ENCODE peak calls at places on chromosomes 5 and 9, in ten cellular contexts. O, A, B, M, J, R, N, W, T and E are unnamed samples.

GRCh38 chr9:93085676-93086075 is 10.3 kb upstream of the CARD19 start:
- DNase-seq in O (no peak), A (no peak), B (no peak), M (no peak), J (no peak), R (no peak), N (no peak), W (no peak), T (no peak), E (no peak)

GRCh38 chr9:96491079-96491879 is 41.3 kb downstream of the HABP4 start:
- DNase-seq in O (no peak), A (no peak), B (no peak), M (no peak), J (no peak), R (no peak), N (no peak), W (no peak), T (no peak), E (no peak)

GRCh38 chr5:50667079-50667652 is 729 bp downstream of the PARP8 start:
- DNase-seq in O (no peak), A (peak), B (peak), M (no peak), J (peak), R (peak), N (peak), W (peak), T (peak), E (peak)

GRCh38 chr9:121556580-121556979 is 56.9 kb upstream of the GGTA1 start:
- DNase-seq in O (no peak), A (peak), B (peak), M (peak), J (peak), R (no peak), N (no peak), W (peak), T (peak), E (no peak)

GRCh38 chr9:114662081-114662989 is 4.7 kb upstream of the TEX53 start:
- DNase-seq in O (no peak), A (peak), B (peak), M (no peak), J (peak), R (peak), N (peak), W (no peak), T (peak), E (peak)

GRCh38 chr9:86724528-86724927 is 222.8 kb downstream of the GAS1 start:
- DNase-seq in O (no peak), A (no peak), B (no peak), M (no peak), J (no peak), R (no peak), N (no peak), W (no peak), T (no peak), E (no peak)

GRCh38 chr5:142931896-142932686 is 161.9 kb downstream of the ARHGAP26 start:
- DNase-seq in O (no peak), A (no peak), B (no peak), M (no peak), J (no peak), R (no peak), N (peak), W (no peak), T (no peak), E (no peak)

GRCh38 chr9:5562806-5563416 is 52.6 kb downstream of the PDCD1LG2 start:
- DNase-seq in O (no peak), A (no peak), B (no peak), M (peak), J (no peak), R (no peak), N (no peak), W (no peak), T (no peak), E (no peak)

GRCh38 chr5:19903611-19904010 is 84.4 kb downstream of the CDH18 start:
- DNase-seq in O (no peak), A (no peak), B (peak), M (no peak), J (no peak), R (no peak), N (no peak), W (no peak), T (peak), E (no peak)

GRCh38 chr9:81455826-81456225 is 233.5 kb downstream of the TLE1 start:
- DNase-seq in O (no peak), A (no peak), B (no peak), M (peak), J (no peak), R (no peak), N (no peak), W (no peak), T (no peak), E (no peak)

GRCh38 chr5:78638423-78638822 is 10.1 kb downstream of the LHFPL2 start:
- DNase-seq in O (peak), A (peak), B (peak), M (peak), J (peak), R (no peak), N (no peak), W (peak), T (peak), E (no peak)

GRCh38 chr5:6501701-6502100 is 53.0 kb downstream of the UBE2QL1 start:
- DNase-seq in O (no peak), A (no peak), B (no peak), M (no peak), J (no peak), R (no peak), N (peak), W (no peak), T (no peak), E (no peak)

GRCh38 chr5:65647941-65648340 is 23.1 kb downstream of the SHLD3 start:
- DNase-seq in O (no peak), A (no peak), B (no peak), M (no peak), J (no peak), R (no peak), N (peak), W (no peak), T (no peak), E (no peak)

GRCh38 chr9:14316574-14317304 is 2.8 kb upstream of the NFIB start:
- DNase-seq in O (no peak), A (no peak), B (no peak), M (no peak), J (no peak), R (no peak), N (peak), W (no peak), T (no peak), E (no peak)

GRCh38 chr5:160475864-160476438 is 54.3 kb downstream of the PTTG1 start:
- DNase-seq in O (no peak), A (no peak), B (no peak), M (no peak), J (no peak), R (no peak), N (no peak), W (no peak), T (no peak), E (no peak)

GRCh38 chr5:56557198-56557597 is 258.2 kb upstream of the MAP3K1 start:
- DNase-seq in O (no peak), A (no peak), B (peak), M (no peak), J (no peak), R (no peak), N (no peak), W (no peak), T (peak), E (no peak)

GRCh38 chr9:122111413-122112085 is 18.4 kb upstream of the TTLL11 start:
- DNase-seq in O (no peak), A (no peak), B (no peak), M (no peak), J (no peak), R (no peak), N (no peak), W (no peak), T (no peak), E (no peak)

GRCh38 chr5:141869514-141869913 is 8.7 kb downstream of the PCDH1 start:
- DNase-seq in O (no peak), A (no peak), B (no peak), M (no peak), J (peak), R (no peak), N (no peak), W (no peak), T (no peak), E (no peak)

GRCh38 chr5:31500256-31500655 is 31.6 kb downstream of the DROSHA start:
- DNase-seq in O (no peak), A (no peak), B (no peak), M (no peak), J (no peak), R (no peak), N (no peak), W (no peak), T (no peak), E (no peak)

GRCh38 chr9:78697653-78698052 is 400.7 kb downstream of the PSAT1 start:
- DNase-seq in O (no peak), A (no peak), B (no peak), M (no peak), J (no peak), R (no peak), N (no peak), W (no peak), T (no peak), E (no peak)

GRCh38 chr5:87850843-87851242 is 417.8 kb downstream of the TMEM161B start:
- DNase-seq in O (no peak), A (no peak), B (no peak), M (peak), J (no peak), R (no peak), N (no peak), W (no peak), T (no peak), E (no peak)

GRCh38 chr5:68489556-68489955 is 274.0 kb downstream of the PIK3R1 start:
- DNase-seq in O (no peak), A (no peak), B (no peak), M (no peak), J (no peak), R (no peak), N (no peak), W (no peak), T (no peak), E (no peak)

GRCh38 chr5:33890147-33890546 is 1.6 kb downstream of the ADAMTS12 start:
- DNase-seq in O (no peak), A (no peak), B (peak), M (no peak), J (no peak), R (no peak), N (peak), W (no peak), T (peak), E (no peak)

GRCh38 chr5:30849801-30850370 is 343.6 kb upstream of the CDH6 start:
- DNase-seq in O (peak), A (no peak), B (no peak), M (peak), J (no peak), R (no peak), N (no peak), W (no peak), T (no peak), E (no peak)

GRCh38 chr5:141692919-141693848 is 11.2 kb upstream of the ARAP3 start:
- DNase-seq in O (no peak), A (no peak), B (no peak), M (no peak), J (no peak), R (no peak), N (peak), W (no peak), T (peak), E (no peak)

GRCh38 chr5:35830587-35830986 is 26.1 kb upstream of the IL7R start:
- DNase-seq in O (no peak), A (no peak), B (no peak), M (no peak), J (no peak), R (no peak), N (no peak), W (no peak), T (no peak), E (no peak)

GRCh38 chr5:173902743-173903142 is 14.6 kb downstream of the CPEB4 start:
- DNase-seq in O (no peak), A (no peak), B (no peak), M (no peak), J (no peak), R (no peak), N (no peak), W (no peak), T (no peak), E (no peak)

GRCh38 chr5:37945446-37945845 is 105.6 kb upstream of the GDNF start:
- DNase-seq in O (no peak), A (no peak), B (no peak), M (no peak), J (no peak), R (no peak), N (no peak), W (no peak), T (no peak), E (no peak)

GRCh38 chr5:133298447-133298846 is 246.6 kb downstream of the HSPA4 start:
- DNase-seq in O (no peak), A (no peak), B (no peak), M (no peak), J (no peak), R (no peak), N (no peak), W (no peak), T (no peak), E (no peak)

GRCh38 chr5:50653946-50654345 is 12.5 kb upstream of the PARP8 start:
- DNase-seq in O (no peak), A (no peak), B (no peak), M (no peak), J (no peak), R (no peak), N (no peak), W (no peak), T (no peak), E (no peak)

GRCh38 chr5:100446879-100447278 is 88.3 kb upstream of the FAM174A start:
- DNase-seq in O (no peak), A (no peak), B (no peak), M (no peak), J (no peak), R (no peak), N (no peak), W (no peak), T (no peak), E (no peak)

GRCh38 chr9:32424616-32425015 is 40.2 kb downstream of the ACO1 start:
- DNase-seq in O (no peak), A (no peak), B (no peak), M (no peak), J (no peak), R (no peak), N (no peak), W (no peak), T (no peak), E (no peak)

GRCh38 chr5:139422307-139422893 is 16.9 kb downstream of the DNAJC18 start:
- DNase-seq in O (peak), A (peak), B (peak), M (peak), J (no peak), R (peak), N (peak), W (peak), T (peak), E (peak)

GRCh38 chr9:93468763-93469456 is 15.5 kb upstream of the FAM120AOS start:
- DNase-seq in O (no peak), A (peak), B (peak), M (no peak), J (no peak), R (no peak), N (no peak), W (no peak), T (peak), E (no peak)

GRCh38 chr9:114184866-114185265 is 29.5 kb downstream of the COL27A1 start:
- DNase-seq in O (no peak), A (no peak), B (no peak), M (no peak), J (no peak), R (no peak), N (no peak), W (no peak), T (no peak), E (no peak)

GRCh38 chr5:110651507-110651906 is 75.0 kb downstream of the TMEM232 start:
- DNase-seq in O (no peak), A (no peak), B (peak), M (no peak), J (no peak), R (no peak), N (no peak), W (no peak), T (no peak), E (no peak)

GRCh38 chr5:147234098-147234824 is 565 bp upstream of the STK32A start:
- DNase-seq in O (no peak), A (peak), B (no peak), M (no peak), J (no peak), R (no peak), N (peak), W (no peak), T (no peak), E (no peak)

GRCh38 chr5:147240266-147240985 is 5.6 kb downstream of the STK32A start:
- DNase-seq in O (no peak), A (no peak), B (no peak), M (no peak), J (no peak), R (no peak), N (peak), W (no peak), T (no peak), E (no peak)

GRCh38 chr5:147234825-147235635 is at the start of gene STK32A:
- DNase-seq in O (no peak), A (peak), B (peak), M (no peak), J (peak), R (peak), N (peak), W (no peak), T (peak), E (peak)
- TF ChIP-seq CTCF in O (no peak), A (peak), B (no peak), M (no peak), J (no peak), R (peak), N (peak), W (no peak), T (no peak), E (no peak)

DNA sequence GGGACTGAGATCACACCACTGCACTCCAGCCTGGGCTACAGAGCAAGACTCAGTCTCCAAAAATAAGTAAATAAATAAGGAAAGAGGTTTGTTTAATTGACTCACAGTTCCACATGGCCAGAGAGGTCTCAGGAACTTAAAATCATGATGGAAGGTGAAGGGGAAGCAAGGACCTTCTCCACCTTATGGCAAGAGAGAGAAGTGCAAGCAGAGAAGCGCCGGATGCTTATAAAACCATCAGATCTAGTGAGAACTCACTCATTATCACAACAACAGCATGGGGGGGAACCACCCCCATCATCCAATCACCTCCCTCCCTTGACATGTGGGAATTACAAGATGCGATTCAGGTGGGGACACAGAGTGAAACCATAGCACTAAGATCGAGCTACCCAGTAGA is 22.8 kb upstream of the RGMB start:
- DNase-seq in O (no peak), A (peak), B (peak), M (no peak), J (no peak), R (peak), N (peak), W (no peak), T (no peak), E (peak)
- TF ChIP-seq CTCF in O (peak), A (peak), B (peak), M (peak), J (no peak), R (peak), N (peak), W (no peak), T (peak), E (peak)

GRCh38 chr5:62041364-62041763 is 264.6 kb upstream of the KIF2A start:
- DNase-seq in O (no peak), A (no peak), B (no peak), M (no peak), J (no peak), R (no peak), N (no peak), W (no peak), T (no peak), E (no peak)

GRCh38 chr5:62043289-62044274 is 262.4 kb upstream of the KIF2A start:
- DNase-seq in O (no peak), A (no peak), B (no peak), M (no peak), J (no peak), R (peak), N (peak), W (no peak), T (no peak), E (no peak)

GRCh38 chr5:62042007-62042406 is 264.0 kb upstream of the KIF2A start:
- DNase-seq in O (no peak), A (no peak), B (no peak), M (no peak), J (no peak), R (no peak), N (no peak), W (no peak), T (no peak), E (no peak)

DNA sequence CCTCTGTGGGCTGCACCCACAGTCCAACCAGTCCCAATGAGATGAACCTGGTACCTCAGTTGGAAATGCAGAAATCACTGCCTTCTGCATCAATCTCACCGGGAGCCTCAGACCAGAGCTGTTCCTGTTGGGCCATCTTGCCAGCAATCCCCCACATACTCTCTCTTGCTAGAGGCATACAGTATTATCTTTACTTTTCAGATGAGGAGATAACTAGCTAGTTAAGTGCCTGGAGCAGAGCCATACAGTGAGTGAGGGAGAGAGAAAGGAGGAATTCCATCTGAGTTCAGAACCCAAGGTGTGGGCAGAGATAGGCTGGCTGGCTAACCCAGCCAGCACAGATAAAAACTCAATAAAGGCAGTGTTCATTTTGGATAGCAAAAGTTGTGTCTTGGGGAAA is 268.0 kb upstream of the KIF2A start:
- DNase-seq in O (no peak), A (no peak), B (no peak), M (no peak), J (no peak), R (no peak), N (no peak), W (no peak), T (no peak), E (no peak)
- TF ChIP-seq CTCF in O (no peak), A (no peak), B (no peak), M (no peak), J (no peak), R (no peak), N (no peak), W (no peak), T (no peak), E (no peak)

GRCh38 chr5:135833961-135834638 is 363 bp upstream of the SLC25A48 start:
- DNase-seq in O (no peak), A (no peak), B (no peak), M (no peak), J (no peak), R (no peak), N (no peak), W (no peak), T (peak), E (no peak)
- TF ChIP-seq CTCF in O (no peak), A (no peak), B (peak), M (peak), J (no peak), R (peak), N (no peak), W (no peak), T (peak), E (no peak)

GRCh38 chr5:151923865-151924264 is 786 bp downstream of the GLRA1 start:
- DNase-seq in O (no peak), A (no peak), B (no peak), M (no peak), J (no peak), R (peak), N (peak), W (no peak), T (no peak), E (peak)
- TF ChIP-seq CTCF in O (peak), A (peak), B (peak), M (peak), J (no peak), R (peak), N (peak), W (no peak), T (peak), E (peak)

GRCh38 chr9:100170556-100170955 is 71.5 kb downstream of the INVS start:
- DNase-seq in O (peak), A (no peak), B (no peak), M (no peak), J (no peak), R (no peak), N (no peak), W (no peak), T (peak), E (no peak)

GRCh38 chr9:100167176-100167575 is 68.1 kb downstream of the INVS start:
- DNase-seq in O (no peak), A (no peak), B (peak), M (no peak), J (no peak), R (no peak), N (no peak), W (no peak), T (peak), E (no peak)

GRCh38 chr9:100170085-100170484 is 71.0 kb downstream of the INVS start:
- DNase-seq in O (no peak), A (no peak), B (peak), M (no peak), J (no peak), R (no peak), N (no peak), W (no peak), T (peak), E (no peak)

GRCh38 chr9:100167912-100168775 is 69.1 kb downstream of the INVS start:
- DNase-seq in O (no peak), A (no peak), B (peak), M (no peak), J (no peak), R (no peak), N (no peak), W (no peak), T (peak), E (no peak)
- TF ChIP-seq CTCF in O (no peak), A (no peak), B (peak), M (peak), J (no peak), R (no peak), N (peak), W (no peak), T (peak), E (no peak)